ENCODE peak calls at places on chromosomes 7 and 10, in ten cellular contexts. X is WERI-Rb-1; E is ecto neural progenitor cell; L is heart right ventricle; W is iris pigment epithelial cell; C is pancreas; M is activated T-helper 9 cell treated with anti-CD3 and anti-CD28 coated beads, Interleukin-2, amount 50 U/mL, for 16 hours; K is cardiac muscle cell; Q is neural progenitor cell; Y is AG08395. F is an unnamed sample.

GRCh38 chr7:101164071-101164840 is 1.1 kb downstream of the VGF start:
- DNase-seq in C (peak), E (peak), M (no peak), L (no peak), Q (peak), K (peak), X (no peak), W (peak), Y (peak), F (peak)

GRCh38 chr10:51291961-51292360 is 217.7 kb downstream of the PRKG1 start:
- DNase-seq in W (no peak), X (no peak), L (no peak), E (no peak), K (no peak), Q (no peak), C (no peak), M (no peak), Y (peak), F (no peak)

GRCh38 chr7:31970501-31970900 is 99.7 kb downstream of the PDE1C start:
- DNase-seq in C (no peak), Y (no peak), W (no peak), X (no peak), M (no peak), K (no peak), E (no peak), Q (no peak), L (no peak), F (no peak)

GRCh38 chr7:822692-823276 is 9.5 kb upstream of the SUN1 start:
- DNase-seq in L (peak), M (no peak), W (no peak), Q (peak), K (no peak), E (no peak), C (peak), X (peak), Y (no peak), F (no peak)

GRCh38 chr7:159008417-159008816 is 136.2 kb downstream of the VIPR2 start:
- DNase-seq in W (no peak), Q (no peak), M (no peak), K (no peak), E (no peak), C (no peak), L (no peak), Y (no peak), X (no peak), F (no peak)

GRCh38 chr7:78388982-78389381 is 590.4 kb downstream of the PHTF2 start:
- DNase-seq in M (no peak), C (no peak), L (no peak), E (no peak), W (no peak), Q (peak), X (no peak), K (no peak), Y (no peak), F (no peak)

GRCh38 chr7:138663741-138664710 is 37.1 kb downstream of the SVOPL start:
- DNase-seq in M (no peak), C (peak), X (peak), K (peak), E (peak), Y (peak), Q (peak), L (no peak), W (peak), F (peak)

GRCh38 chr10:114060456-114060855 is 16.8 kb downstream of the ADRB1 start:
- DNase-seq in C (no peak), W (no peak), Q (no peak), X (no peak), M (no peak), K (peak), E (no peak), Y (no peak), L (no peak), F (no peak)

GRCh38 chr10:31961264-31961663 is 32.6 kb upstream of the ARHGAP12 start:
- DNase-seq in L (no peak), M (no peak), Q (no peak), X (no peak), E (no peak), C (no peak), K (no peak), Y (no peak), W (no peak), F (no peak)

GRCh38 chr7:159049266-159050025 is 95.2 kb downstream of the VIPR2 start:
- DNase-seq in X (no peak), L (no peak), E (no peak), Y (no peak), M (no peak), W (no peak), C (no peak), K (no peak), Q (no peak), F (no peak)

GRCh38 chr10:47145290-47145934 is 154.6 kb upstream of the GDF10 start:
- DNase-seq in L (no peak), Y (no peak), C (no peak), K (no peak), M (no peak), W (no peak), X (no peak), E (no peak), Q (no peak), F (no peak)

GRCh38 chr10:118798186-118798811 is 43.5 kb upstream of the CACUL1 start:
- DNase-seq in C (no peak), X (no peak), Q (no peak), W (peak), M (no peak), Y (peak), E (no peak), K (peak), L (no peak), F (no peak)

GRCh38 chr7:132191418-132191817 is 384.9 kb downstream of the PLXNA4 start:
- DNase-seq in E (no peak), M (no peak), X (no peak), W (no peak), C (no peak), K (peak), Q (no peak), L (no peak), Y (no peak), F (no peak)